ENCODE peak calls at places on chromosome 1, in seven cellular contexts. K, J, B, X, F, E and Q are unnamed samples.

GRCh38 chr1:183234660-183235476 is 48.8 kb downstream of the LAMC2 start:
- DNase-seq in K (no peak), J (no peak), B (peak; percentile 79), X (no peak), F (peak; percentile 65), E (peak; percentile 69), Q (no peak)

GRCh38 chr1:10975567-10976326 is 36.7 kb upstream of the TARDBP start:
- DNase-seq in K (no peak), J (no peak), B (peak; percentile 55), X (no peak), F (peak; percentile 68), E (peak; percentile 41), Q (no peak)

GRCh38 chr1:183487686-183488442 is 15.6 kb downstream of the SMG7 start:
- DNase-seq in K (no peak), J (no peak), B (no peak), X (no peak), F (no peak), E (no peak), Q (no peak)

GRCh38 chr1:206439205-206439604 is 31.1 kb upstream of the IKBKE start:
- DNase-seq in K (no peak), J (no peak), B (no peak), X (no peak), F (no peak), E (no peak), Q (no peak)

GRCh38 chr1:59143824-59144223 is 153.1 kb upstream of the FGGY start:
- DNase-seq in K (no peak), J (no peak), B (peak; percentile 37), X (no peak), F (peak; percentile 25), E (no peak), Q (no peak)

GRCh38 chr1:8343464-8344001 is 25.6 kb downstream of the SLC45A1 start:
- DNase-seq in K (no peak), J (no peak), B (no peak), X (no peak), F (peak; percentile 69), E (peak; percentile 78), Q (no peak)

GRCh38 chr1:43491056-43491455 is 37.3 kb upstream of the HYI start:
- DNase-seq in K (no peak), J (no peak), B (no peak), X (no peak), F (no peak), E (no peak), Q (no peak)

GRCh38 chr1:36400825-36401601 is 3.3 kb upstream of the LSM10 start:
- DNase-seq in K (peak; percentile 10), J (peak; percentile 92), B (peak; percentile 68), X (peak; percentile 68), F (peak; percentile 90), E (peak; percentile 84), Q (peak; percentile 41)

GRCh38 chr1:1907098-1907736 is 7.8 kb upstream of the CALML6 start:
- DNase-seq in K (no peak), J (peak; percentile 79), B (no peak), X (no peak), F (no peak), E (no peak), Q (no peak)

GRCh38 chr1:234500269-234500668 is 21.3 kb upstream of the TARBP1 start:
- DNase-seq in K (no peak), J (peak; percentile 61), B (no peak), X (no peak), F (no peak), E (no peak), Q (no peak)